ENCODE peak calls at places on chromosomes 5 and 9, in seven cellular contexts. Y is testis, I is esophagus squamous epithelium, P is HepG2, N is ovary, S is tibial nerve, W is body of pancreas. Q is an unnamed sample.
A peak's percentile ranks its signal among the peaks of the same experiment; 100 is the strongest.

GRCh38 chr5:39783756-39784421 is 359.1 kb upstream of the DAB2 start:
- DNase-seq in Y (no peak), I (no peak), P (no peak), N (no peak), S (no peak), W (no peak), Q (no peak)

GRCh38 chr5:38650540-38651275 is 94.3 kb upstream of the LIFR start:
- DNase-seq in Y (no peak), I (no peak), P (no peak), N (no peak), S (no peak), W (no peak), Q (no peak)

GRCh38 chr9:10512144-10512543 is 100.7 kb downstream of the PTPRD start:
- DNase-seq in Y (no peak), I (no peak), P (no peak), N (no peak), S (no peak), W (no peak), Q (no peak)

GRCh38 chr5:157511656-157512644 is 51.9 kb downstream of the NIPAL4 start:
- DNase-seq in Y (peak; percentile 91), I (peak; percentile 25), P (peak; percentile 79), N (peak; percentile 95), S (peak; percentile 97), W (peak; percentile 55), Q (peak; percentile 82)

GRCh38 chr5:123524146-123524545 is 12.2 kb downstream of the CSNK1G3 start:
- DNase-seq in Y (no peak), I (no peak), P (no peak), N (no peak), S (no peak), W (no peak), Q (no peak)

GRCh38 chr5:154756203-154756870 is 1.2 kb downstream of the LARP1 start:
- DNase-seq in Y (peak; percentile 41), I (no peak), P (no peak), N (peak; percentile 69), S (no peak), W (peak; percentile 66), Q (peak; percentile 32)

GRCh38 chr5:129905467-129906176 is 1.4 kb downstream of the CHSY3 start:
- DNase-seq in Y (peak; percentile 20), I (no peak), P (no peak), N (no peak), S (peak; percentile 16), W (peak; percentile 18), Q (no peak)

GRCh38 chr5:175742290-175742994 is 84.6 kb downstream of the HRH2 start:
- DNase-seq in Y (no peak), I (no peak), P (no peak), N (no peak), S (no peak), W (no peak), Q (no peak)

GRCh38 chr5:34511915-34512314 is 144.2 kb upstream of the RAI14 start:
- DNase-seq in Y (peak; percentile 65), I (no peak), P (no peak), N (no peak), S (peak; percentile 72), W (no peak), Q (no peak)

GRCh38 chr9:2086971-2087370 is 71.8 kb downstream of the SMARCA2 start:
- DNase-seq in Y (no peak), I (no peak), P (no peak), N (no peak), S (no peak), W (no peak), Q (no peak)

GRCh38 chr5:9479361-9479760 is 66.5 kb downstream of the SEMA5A start:
- DNase-seq in Y (no peak), I (no peak), P (no peak), N (no peak), S (no peak), W (no peak), Q (no peak)

GRCh38 chr5:177496111-177497010 is 1.0 kb downstream of the PDLIM7 start:
- DNase-seq in Y (peak; percentile 74), I (no peak), P (peak; percentile 85), N (peak; percentile 86), S (peak; percentile 56), W (no peak), Q (peak; percentile 91)

GRCh38 chr5:83636141-83636540 is 84.5 kb downstream of the HAPLN1 start:
- DNase-seq in Y (no peak), I (no peak), P (no peak), N (no peak), S (no peak), W (no peak), Q (no peak)

GRCh38 chr5:78574731-78575161 is 73.8 kb downstream of the LHFPL2 start:
- DNase-seq in Y (no peak), I (no peak), P (peak; percentile 52), N (no peak), S (no peak), W (no peak), Q (no peak)

GRCh38 chr5:78576376-78576775 is 72.2 kb downstream of the LHFPL2 start:
- DNase-seq in Y (peak; percentile 25), I (no peak), P (no peak), N (no peak), S (no peak), W (no peak), Q (no peak)

GRCh38 chr5:78570646-78571045 is 77.9 kb downstream of the LHFPL2 start:
- DNase-seq in Y (no peak), I (no peak), P (no peak), N (no peak), S (no peak), W (no peak), Q (no peak)

GRCh38 chr5:78574157-78574673 is 74.4 kb downstream of the LHFPL2 start:
- DNase-seq in Y (no peak), I (no peak), P (no peak), N (no peak), S (no peak), W (no peak), Q (no peak)

GRCh38 chr5:78573318-78573717 is 75.3 kb downstream of the LHFPL2 start:
- DNase-seq in Y (no peak), I (no peak), P (no peak), N (no peak), S (no peak), W (no peak), Q (no peak)
- TF ChIP-seq POLR2A in Y (no peak), I (no peak), P (no peak), N (no peak), S (no peak), W (no peak), Q (no peak)

GRCh38 chr5:102765350-102765749 is 10.2 kb downstream of the PAM start:
- DNase-seq in Y (no peak), I (no peak), P (no peak), N (no peak), S (no peak), W (no peak), Q (no peak)
- H3K27ac ChIP-seq in Y (no peak overlapping the region), I (no peak overlapping the region), P (no peak overlapping the region), N (no peak overlapping the region), S (no peak overlapping the region), W (no peak overlapping the region), Q (peak overlapping the region; percentile 26)

GRCh38 chr5:52798952-52799351 is 11.2 kb downstream of the ITGA1 start:
- DNase-seq in Y (no peak), I (no peak), P (no peak), N (no peak), S (no peak), W (no peak), Q (no peak)

GRCh38 chr5:52799358-52799982 is 11.8 kb downstream of the ITGA1 start:
- DNase-seq in Y (peak; percentile 48), I (no peak), P (peak; percentile 72), N (peak; percentile 43), S (no peak), W (peak; percentile 45), Q (no peak)

GRCh38 chr5:52799983-52800393 is 12.3 kb downstream of the ITGA1 start:
- DNase-seq in Y (peak; percentile 95), I (peak; percentile 58), P (peak; percentile 86), N (peak; percentile 97), S (peak; percentile 81), W (peak; percentile 95), Q (peak; percentile 93)

GRCh38 chr5:52801329-52801728 is 13.6 kb downstream of the ITGA1 start:
- DNase-seq in Y (no peak), I (no peak), P (no peak), N (no peak), S (no peak), W (no peak), Q (no peak)

GRCh38 chr5:52800394-52801213 is 12.9 kb downstream of the ITGA1 start:
- DNase-seq in Y (peak; percentile 52), I (peak; percentile 36), P (peak; percentile 69), N (peak; percentile 58), S (peak; percentile 50), W (peak; percentile 70), Q (peak; percentile 55)
- TF ChIP-seq POLR2A in Y (no peak), I (no peak), P (peak; percentile 43), N (no peak), S (no peak), W (no peak), Q (no peak)

DNA sequence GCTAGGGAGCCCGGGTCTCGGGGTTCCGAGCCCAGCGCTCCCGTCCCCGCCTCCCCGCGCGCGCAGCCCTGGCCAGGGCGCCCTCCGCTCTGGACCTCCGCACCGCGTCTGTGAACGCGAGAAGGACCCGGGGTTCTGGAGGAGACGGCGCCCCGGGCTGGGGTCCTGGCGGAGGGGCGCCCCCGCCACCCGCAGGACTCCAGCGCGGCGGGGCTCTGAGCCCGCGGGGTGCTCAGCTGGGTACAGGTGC is 431 bp downstream of the TMOD1 start:
- DNase-seq in Y (no peak), I (no peak), P (no peak), N (no peak), S (no peak), W (no peak), Q (no peak)
- H3K27ac ChIP-seq in Y (peak overlapping the region; percentile 66), I (peak overlapping the region; percentile 88), P (no peak overlapping the region), N (peak overlapping the region; percentile 72), S (peak overlapping the region; percentile 94), W (peak overlapping the region; percentile 71), Q (peak overlapping the region; percentile 97)

Q was measured in gastrocnemius medialis.